ENCODE peak calls at places on chromosome 15, in five cellular contexts. T is RPMI8226, Y is GM12891, U is HCT116, I is NCI-H1092. P is an unnamed sample.

GRCh38 chr15:74983725-74984231 is 11.6 kb upstream of the SCAMP5 start:
- DNase-seq in T (peak), U (no peak), I (no peak), Y (no peak), P (no peak)

GRCh38 chr15:99476413-99477222 is 89.2 kb upstream of the MEF2A start:
- DNase-seq in T (peak), Y (peak), I (no peak), U (no peak), P (peak)

GRCh38 chr15:66641485-66642313 is 60.3 kb upstream of the SMAD6 start:
- DNase-seq in U (no peak), I (no peak), Y (no peak), T (no peak), P (no peak)

GRCh38 chr15:52256930-52257733 is 38.5 kb downstream of the MYO5C start:
- DNase-seq in I (no peak), Y (no peak), T (peak), U (no peak), P (no peak)

GRCh38 chr15:89874926-89875564 is 18.7 kb downstream of the AP3S2 start:
- DNase-seq in I (peak), U (peak), T (peak), Y (peak), P (peak)

GRCh38 chr15:28873585-28874139 is 12.1 kb upstream of the APBA2 start:
- DNase-seq in T (no peak), I (no peak), U (no peak), Y (no peak), P (no peak)

GRCh38 chr15:56249080-56249479 is 5.4 kb upstream of the RFX7 start:
- DNase-seq in T (peak), I (peak), U (peak), Y (no peak), P (no peak)

GRCh38 chr15:101017041-101017754 is 98.0 kb downstream of the LRRK1 start:
- DNase-seq in I (no peak), T (no peak), Y (no peak), U (no peak), P (no peak)

GRCh38 chr15:63587527-63587926 is 9.7 kb upstream of the FBXL22 start:
- DNase-seq in T (no peak), Y (no peak), I (no peak), U (no peak), P (no peak)

GRCh38 chr15:89492111-89492641 is 4.2 kb downstream of the RHCG start:
- DNase-seq in T (no peak), I (no peak), U (no peak), Y (no peak), P (no peak)

GRCh38 chr15:92409521-92409920 is 15.8 kb downstream of the ST8SIA2 start:
- DNase-seq in Y (no peak), T (no peak), I (no peak), U (no peak), P (no peak)

GRCh38 chr15:37098468-37099320 is 1.7 kb downstream of the MEIS2 start:
- DNase-seq in I (no peak), U (no peak), T (peak), Y (no peak), P (no peak)

P was measured in lower lobe of right lung.